ENCODE peak calls at places on chromosomes 3 and 15, in four cellular contexts. C is upper lobe of right lung; D is activated CD4-positive, alpha-beta T cell treated with anti-CD3 and anti-CD28 coated beads for 4 hours; X is CD8-positive, alpha-beta memory T cell. Z is an unnamed sample.

GRCh38 chr15:52422001-52422400 is 106.7 kb downstream of the MYO5A start:
- DNase-seq in C (no peak), D (no peak), X (no peak), Z (no peak)

GRCh38 chr3:104438761-104439160 is 927.9 kb upstream of the ALCAM start:
- DNase-seq in X (no peak), C (no peak), D (no peak), Z (no peak)

GRCh38 chr3:177181418-177181817 is 15.9 kb downstream of the TBL1XR1 start:
- DNase-seq in C (no peak), D (no peak), X (no peak), Z (no peak)

GRCh38 chr3:34155666-34156065 is 357.2 kb downstream of the PDCD6IP start:
- DNase-seq in D (no peak), X (no peak), C (no peak), Z (no peak)

GRCh38 chr3:120693439-120694172 is 11.6 kb upstream of the HGD start:
- DNase-seq in C (no peak), D (no peak), X (no peak), Z (peak; percentile 86)

GRCh38 chr15:90530250-90531051 is 728 bp downstream of the CRTC3 start:
- DNase-seq in C (peak; percentile 81), D (peak; percentile 40), X (peak; percentile 61), Z (peak; percentile 50)

GRCh38 chr3:197737319-197737649 is 580 bp upstream of the RUBCN start:
- DNase-seq in C (no peak), D (no peak), X (no peak), Z (peak; percentile 43)

GRCh38 chr3:105353485-105354161 is 13.1 kb upstream of the ALCAM start:
- DNase-seq in C (peak; percentile 76), X (no peak), D (no peak), Z (no peak)

GRCh38 chr15:71532994-71533393 is 277.4 kb upstream of the NR2E3 start:
- DNase-seq in C (no peak), D (no peak), X (no peak), Z (peak; percentile 31)